ENCODE peak calls at places on chromosomes 2 and 18, in five cellular contexts. L is left lung, E is A549, W is epithelial cell of esophagus, Z is lower lobe of right lung. D is an unnamed sample.

GRCh38 chr2:25161055-25161781 is 7.2 kb downstream of the POMC start:
- DNase-seq in L (peak), E (no peak), W (peak), Z (peak), D (peak)

GRCh38 chr2:71941731-71942575 is 205.7 kb downstream of the CYP26B1 start:
- DNase-seq in L (no peak), E (no peak), W (no peak), Z (no peak), D (no peak)

GRCh38 chr2:216583157-216583556 is 50.1 kb upstream of the IGFBP2 start:
- DNase-seq in L (no peak), E (no peak), W (peak), Z (no peak), D (no peak)

GRCh38 chr2:15198051-15198450 is 363.1 kb downstream of the NBAS start:
- DNase-seq in L (no peak), E (no peak), W (no peak), Z (no peak), D (no peak)

GRCh38 chr18:9418047-9418690 is 57.1 kb upstream of the RALBP1 start:
- DNase-seq in L (no peak), E (no peak), W (peak), Z (no peak), D (no peak)

GRCh38 chr2:172208881-172209325 is 106.2 kb upstream of the DLX2 start:
- DNase-seq in L (no peak), E (no peak), W (peak), Z (no peak), D (no peak)

GRCh38 chr2:47651296-47651695 is 131.6 kb upstream of the MSH6 start:
- DNase-seq in L (no peak), E (no peak), W (no peak), Z (no peak), D (no peak)

GRCh38 chr18:8856187-8856586 is 150.8 kb downstream of the MTCL1 start:
- DNase-seq in L (no peak), E (no peak), W (peak), Z (no peak), D (no peak)

GRCh38 chr18:28581503-28582169 is 404.7 kb upstream of the CDH2 start:
- DNase-seq in L (no peak), E (no peak), W (no peak), Z (no peak), D (no peak)

GRCh38 chr2:57396364-57397098 is 650.1 kb upstream of the VRK2 start:
- DNase-seq in L (no peak), E (no peak), W (no peak), Z (no peak), D (no peak)

GRCh38 chr2:65017335-65017734 is 28.1 kb downstream of the SLC1A4 start:
- DNase-seq in L (no peak), E (no peak), W (peak), Z (no peak), D (no peak)

GRCh38 chr2:129914538-129915302 is 64.7 kb upstream of the RAB6C start:
- DNase-seq in L (no peak), E (no peak), W (no peak), Z (no peak), D (no peak)

GRCh38 chr2:25076749-25077148 is 34.9 kb downstream of the EFR3B start:
- DNase-seq in L (no peak), E (no peak), W (no peak), Z (no peak), D (no peak)

GRCh38 chr2:171323971-171324528 is 109.7 kb downstream of the METTL8 start:
- DNase-seq in L (no peak), E (no peak), W (no peak), Z (no peak), D (no peak)

GRCh38 chr2:64225491-64225890 is 81.3 kb upstream of the PELI1 start:
- DNase-seq in L (no peak), E (no peak), W (peak), Z (no peak), D (no peak)

GRCh38 chr2:3349211-3349693 is 28.4 kb downstream of the EIPR1 start:
- DNase-seq in L (no peak), E (no peak), W (peak), Z (no peak), D (no peak)

GRCh38 chr2:219968685-219969345 is 341.4 kb downstream of the SLC4A3 start:
- DNase-seq in L (no peak), E (peak), W (peak), Z (no peak), D (no peak)

GRCh38 chr2:216346781-216347180 is 25.5 kb downstream of the MARCHF4 start:
- DNase-seq in L (no peak), E (no peak), W (no peak), Z (no peak), D (no peak)

GRCh38 chr2:166091439-166091838 is 36.4 kb downstream of the SCN1A start:
- DNase-seq in L (no peak), E (no peak), W (no peak), Z (no peak), D (no peak)

GRCh38 chr2:111670776-111671175 is 213.2 kb downstream of the ANAPC1 start:
- DNase-seq in L (no peak), E (no peak), W (no peak), Z (no peak), D (no peak)

GRCh38 chr2:40287815-40288214 is 164.1 kb downstream of the SLC8A1 start:
- DNase-seq in L (no peak), E (no peak), W (no peak), Z (no peak), D (no peak)

GRCh38 chr2:135798275-135798705 is 38.7 kb downstream of the LCT start:
- DNase-seq in L (no peak), E (no peak), W (no peak), Z (no peak), D (no peak)

GRCh38 chr2:36482576-36483214 is 115.3 kb downstream of the FEZ2 start:
- DNase-seq in L (no peak), E (no peak), W (peak), Z (no peak), D (no peak)

GRCh38 chr2:96267159-96267971 is 1.3 kb downstream of the CIAO1 start:
- DNase-seq in L (peak), E (peak), W (peak), Z (peak), D (peak)

GRCh38 chr2:134124047-134124753 is 129.7 kb upstream of the MGAT5 start:
- DNase-seq in L (no peak), E (no peak), W (no peak), Z (no peak), D (no peak)

GRCh38 chr18:25097119-25098114 is 254.5 kb downstream of the ZNF521 start:
- DNase-seq in L (no peak), E (no peak), W (no peak), Z (no peak), D (no peak)

GRCh38 chr2:53519925-53520629 is 247.5 kb upstream of the CHAC2 start:
- DNase-seq in L (no peak), E (no peak), W (no peak), Z (no peak), D (no peak)

GRCh38 chr2:241943961-241944575 is 74.5 kb downstream of the RTP5 start:
- DNase-seq in L (no peak), E (no peak), W (no peak), Z (no peak), D (peak)

GRCh38 chr18:79413901-79414300 is 18.2 kb downstream of the NFATC1 start:
- DNase-seq in L (peak), E (no peak), W (no peak), Z (peak), D (no peak)

GRCh38 chr2:71830497-71831207 is 317.0 kb downstream of the CYP26B1 start:
- DNase-seq in L (no peak), E (no peak), W (no peak), Z (no peak), D (no peak)

GRCh38 chr18:47919916-47920315 is 10.5 kb downstream of the SMAD2 start:
- DNase-seq in L (no peak), E (no peak), W (no peak), Z (no peak), D (no peak)

GRCh38 chr18:64244571-64244970 is 95.7 kb upstream of the LINC00305 start:
- DNase-seq in L (no peak), E (no peak), W (no peak), Z (no peak), D (no peak)

GRCh38 chr2:121777699-121778058 is 22.2 kb downstream of the TSN start:
- DNase-seq in L (no peak), E (no peak), W (peak), Z (no peak), D (no peak)

GRCh38 chr2:55169359-55169758 is 62.7 kb downstream of the CLHC1 start:
- DNase-seq in L (no peak), E (no peak), W (no peak), Z (no peak), D (no peak)

GRCh38 chr2:55168221-55169154 is 63.6 kb downstream of the CLHC1 start:
- DNase-seq in L (no peak), E (peak), W (peak), Z (no peak), D (no peak)

GRCh38 chr2:55169915-55170314 is 62.2 kb downstream of the CLHC1 start:
- DNase-seq in L (no peak), E (no peak), W (no peak), Z (no peak), D (no peak)

GRCh38 chr2:55165567-55165966 is 66.5 kb downstream of the CLHC1 start:
- DNase-seq in L (no peak), E (no peak), W (peak), Z (no peak), D (no peak)

DNA sequence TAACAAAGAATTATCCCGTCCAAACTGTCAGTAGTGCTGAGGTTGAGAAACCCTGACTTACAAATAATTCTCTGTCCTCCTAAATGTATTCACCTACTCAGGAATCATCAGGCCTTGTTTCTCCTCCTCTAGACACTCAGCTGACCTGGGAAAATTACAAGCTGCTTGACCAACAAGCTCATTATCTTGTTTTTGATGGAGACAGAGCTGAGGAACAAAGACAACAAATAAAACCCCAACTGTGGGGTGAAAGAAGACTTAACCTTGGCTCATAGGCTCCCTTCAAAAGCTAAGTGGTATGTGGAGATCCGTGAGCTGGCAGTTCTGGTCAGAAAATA is 64.5 kb downstream of the CLHC1 start:
- DNase-seq in L (no peak), E (no peak), W (no peak), Z (no peak), D (no peak)
- TF ChIP-seq CTCF in L (no peak), E (no peak), W (no peak), Z (no peak), D (no peak)

DNA sequence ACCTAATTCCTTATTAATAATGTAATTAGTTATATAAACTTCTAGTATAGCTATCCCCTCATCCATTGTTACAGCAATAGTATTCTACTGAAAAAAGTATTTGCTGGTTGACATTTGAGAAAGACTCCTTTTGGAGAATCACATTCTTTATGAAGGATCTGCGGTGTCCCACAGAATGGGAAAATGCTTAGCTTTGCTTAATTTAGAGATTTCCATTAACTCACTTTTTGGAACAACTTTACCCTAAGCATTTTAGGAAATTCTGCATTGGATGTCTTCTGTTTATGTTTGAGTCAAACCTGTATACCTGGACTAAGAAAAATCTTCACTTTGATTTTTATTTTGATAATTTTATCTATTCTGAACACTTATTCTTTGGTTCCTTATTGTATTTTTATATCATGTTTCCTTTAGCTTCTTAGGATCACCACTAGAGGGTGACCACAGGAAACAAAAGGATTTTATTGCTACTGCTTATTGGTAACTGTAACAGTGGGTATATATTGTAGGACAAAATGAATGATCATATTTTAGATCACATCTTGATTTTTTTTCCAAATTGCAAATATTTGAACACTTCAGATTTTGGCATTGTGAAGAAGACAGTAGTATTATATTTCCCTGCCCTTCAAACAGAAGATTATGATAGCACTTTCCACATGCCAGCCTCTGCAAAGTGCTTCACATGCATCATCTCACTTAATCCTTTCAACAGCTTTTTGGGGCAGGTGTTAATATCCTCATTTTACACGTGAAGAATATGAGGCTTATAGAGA is 79.6 kb downstream of the MIB1 start:
- DNase-seq in L (no peak), E (peak), W (peak), Z (no peak), D (no peak)
- TF ChIP-seq CTCF in L (peak), E (peak), W (peak), Z (peak), D (peak)

GRCh38 chr18:58785171-58785805 is 79.4 kb upstream of the ZNF532 start:
- DNase-seq in L (no peak), E (peak), W (peak), Z (no peak), D (no peak)
- TF ChIP-seq CTCF in L (no peak), E (no peak), W (peak), Z (no peak), D (no peak)

DNA sequence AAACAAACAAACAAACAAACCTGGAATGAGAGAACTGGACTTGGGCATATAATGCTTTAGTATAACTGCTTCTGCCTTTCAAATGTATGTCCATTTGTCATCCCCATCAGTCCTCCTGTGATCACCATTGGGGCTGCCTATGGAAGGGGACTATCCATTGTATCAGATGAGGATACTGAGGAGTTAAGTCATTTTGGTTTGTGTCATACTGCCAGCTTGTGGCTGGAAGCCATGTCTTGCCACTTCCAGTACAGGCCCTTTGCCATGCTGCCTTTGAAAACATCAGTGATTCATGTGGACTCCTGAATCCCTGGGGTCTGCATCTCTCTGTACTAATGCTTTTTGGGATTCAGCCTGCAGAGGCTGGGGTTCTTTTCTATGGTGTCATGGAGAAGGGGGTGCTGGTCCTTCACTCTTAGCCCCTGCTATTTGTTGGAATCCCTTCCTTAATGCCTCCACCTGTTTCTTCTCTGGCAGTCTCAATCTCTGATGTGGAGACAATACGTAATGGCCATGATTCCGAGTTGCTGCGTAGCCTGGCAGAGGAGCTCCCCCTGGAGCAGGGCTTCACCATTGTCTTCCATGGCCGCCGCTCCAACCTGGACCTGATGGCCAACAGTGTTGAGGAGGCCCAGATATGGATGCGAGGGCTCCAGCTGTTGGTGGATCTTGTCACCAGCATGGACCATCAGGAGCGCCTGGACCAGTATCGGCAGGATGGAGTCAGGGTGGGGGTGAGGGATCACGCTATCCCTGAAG is 10.6 kb downstream of the PLCD4 start:
- DNase-seq in L (peak), E (no peak), W (peak), Z (no peak), D (no peak)
- TF ChIP-seq CTCF in L (no peak), E (no peak), W (peak), Z (no peak), D (no peak)

GRCh38 chr18:33404244-33404873 is 36.2 kb downstream of the CCDC178 start:
- DNase-seq in L (no peak), E (no peak), W (no peak), Z (no peak), D (no peak)
- TF ChIP-seq CTCF in L (no peak), E (no peak), W (peak), Z (no peak), D (no peak)

GRCh38 chr2:16400127-16400623 is 265.5 kb downstream of the CYRIA start:
- DNase-seq in L (peak), E (no peak), W (no peak), Z (no peak), D (no peak)

GRCh38 chr2:16402891-16403290 is 262.7 kb downstream of the CYRIA start:
- DNase-seq in L (no peak), E (no peak), W (no peak), Z (no peak), D (no peak)

GRCh38 chr2:16398487-16399043 is 267.1 kb downstream of the CYRIA start:
- DNase-seq in L (no peak), E (no peak), W (no peak), Z (no peak), D (no peak)

GRCh38 chr2:16404551-16405300 is 260.9 kb downstream of the CYRIA start:
- DNase-seq in L (no peak), E (no peak), W (no peak), Z (no peak), D (no peak)

DNA sequence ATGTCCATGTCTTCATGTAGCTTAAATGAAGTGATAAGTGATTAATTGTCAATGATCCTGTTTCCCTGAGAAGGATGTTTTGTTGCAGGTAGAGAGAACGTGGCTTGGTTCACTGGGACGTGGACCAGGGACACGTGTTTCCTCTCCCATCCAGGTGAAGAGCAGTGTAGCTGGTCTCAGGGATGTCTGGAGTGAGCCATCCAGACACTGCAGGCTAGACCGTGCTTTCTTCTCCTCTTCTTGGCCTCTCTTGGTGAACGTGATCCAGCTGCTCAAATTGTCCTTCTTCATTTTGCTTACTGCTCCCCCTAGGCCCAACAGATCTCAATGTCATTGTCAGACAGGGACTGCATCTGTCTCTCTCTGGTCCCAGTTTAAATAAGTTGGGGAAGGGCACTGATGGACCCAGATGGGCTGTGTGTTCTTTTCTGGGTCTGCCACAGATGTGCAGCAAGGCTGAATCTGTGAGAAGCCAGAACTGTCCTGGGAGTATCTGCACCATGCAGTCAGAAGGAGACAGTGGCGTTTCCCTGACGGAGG is 263.8 kb downstream of the CYRIA start:
- DNase-seq in L (no peak), E (no peak), W (no peak), Z (no peak), D (no peak)
- TF ChIP-seq CTCF in L (no peak), E (no peak), W (no peak), Z (no peak), D (no peak)

GRCh38 chr2:262117-262516 is 1.7 kb downstream of the SH3YL1 start:
- DNase-seq in L (no peak), E (no peak), W (peak), Z (no peak), D (no peak)
- TF ChIP-seq CTCF in L (no peak), E (no peak), W (no peak), Z (no peak), D (no peak)

DNA sequence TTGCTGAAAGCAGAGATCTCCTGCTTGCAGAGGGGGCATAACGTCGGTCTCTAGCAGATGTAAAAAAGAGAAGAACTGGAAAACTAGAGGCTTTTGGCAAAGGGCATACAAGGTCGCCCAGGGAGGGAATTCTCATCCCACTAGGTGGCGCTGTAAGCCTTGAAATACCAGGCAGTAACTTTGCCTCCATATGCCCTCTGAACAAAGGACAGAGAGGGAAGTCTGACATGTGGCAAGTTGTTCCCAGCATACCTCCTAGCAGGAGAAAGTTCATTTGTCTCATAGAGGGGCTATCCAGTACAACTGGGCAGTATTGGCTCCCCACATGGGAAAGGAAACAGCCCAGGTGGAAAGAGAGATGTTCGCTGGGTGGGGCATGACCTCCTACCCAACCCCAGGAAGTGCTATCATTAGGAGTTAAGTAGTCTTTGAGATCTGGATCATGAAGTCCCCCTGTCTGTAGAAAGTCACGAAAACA is 40.0 kb downstream of the STK17B start:
- DNase-seq in L (no peak), E (no peak), W (peak), Z (peak), D (peak)
- TF ChIP-seq CTCF in L (peak), E (peak), W (peak), Z (peak), D (peak)

GRCh38 chr18:34122724-34123334 is 101.9 kb downstream of the NOL4 start:
- DNase-seq in L (no peak), E (peak), W (peak), Z (no peak), D (no peak)
- TF ChIP-seq CTCF in L (peak), E (peak), W (peak), Z (peak), D (peak)

GRCh38 chr18:677951-678363 is 20.5 kb downstream of the TYMS start:
- DNase-seq in L (no peak), E (no peak), W (no peak), Z (no peak), D (no peak)

GRCh38 chr18:680392-680791 is 22.9 kb downstream of the TYMS start:
- DNase-seq in L (no peak), E (no peak), W (no peak), Z (no peak), D (no peak)

GRCh38 chr18:676069-676468 is 18.6 kb downstream of the TYMS start:
- DNase-seq in L (no peak), E (no peak), W (no peak), Z (no peak), D (no peak)

GRCh38 chr18:676747-677544 is 19.5 kb downstream of the TYMS start:
- DNase-seq in L (no peak), E (no peak), W (no peak), Z (no peak), D (no peak)

GRCh38 chr18:678482-679182 is 21.2 kb downstream of the TYMS start:
- DNase-seq in L (no peak), E (no peak), W (no peak), Z (no peak), D (no peak)
- TF ChIP-seq CTCF in L (no peak), E (no peak), W (no peak), Z (no peak), D (no peak)